ENCODE peak calls at places on chromosomes 11 and 22, in ten cellular contexts. U is small intestine, C is right lobe of liver, J is heart left ventricle, V is spleen, K is MM.1S, L is IMR-90, G is BE2C, P is OCI-LY7, Q is kidney epithelial cell. N is an unnamed sample.

GRCh38 chr11:6556139-6556949 is 47.1 kb downstream of the RRP8 start:
- DNase-seq in P (no peak), G (no peak), Q (no peak), C (no peak), U (peak; percentile 23), V (peak; percentile 35), J (no peak), L (no peak), K (no peak), N (no peak)

GRCh38 chr22:41563051-41563711 is 2.4 kb downstream of the CSDC2 start:
- DNase-seq in L (peak; percentile 85), K (no peak), J (no peak), G (peak; percentile 30), C (no peak), V (no peak), U (no peak), P (no peak), Q (peak; percentile 68), N (peak; percentile 77)

GRCh38 chr11:8717876-8718753 is 35.5 kb downstream of the RPL27A start:
- DNase-seq in C (peak; percentile 68), L (peak; percentile 97), K (no peak), U (peak; percentile 75), Q (peak; percentile 64), J (peak; percentile 42), V (no peak), P (no peak), G (no peak), N (peak; percentile 93)

GRCh38 chr11:11265994-11266606 is 87.0 kb downstream of the CSNK2A3 start:
- DNase-seq in G (peak; percentile 21), V (no peak), P (peak; percentile 74), J (no peak), U (peak; percentile 61), Q (no peak), K (peak; percentile 58), L (peak; percentile 3), C (no peak), N (peak; percentile 32)

GRCh38 chr11:47620836-47621378 is 21.5 kb downstream of the MTCH2 start:
- DNase-seq in Q (no peak), P (no peak), J (no peak), C (no peak), V (no peak), G (no peak), L (no peak), K (no peak), U (no peak), N (no peak)

GRCh38 chr11:119113716-119114115 is 6.6 kb downstream of the C2CD2L start:
- DNase-seq in G (no peak), C (no peak), L (no peak), Q (no peak), P (no peak), K (no peak), U (no peak), V (no peak), J (no peak), N (no peak)

GRCh38 chr11:75311858-75312288 is 39.6 kb downstream of the ARRB1 start:
- DNase-seq in P (no peak), U (peak; percentile 61), C (no peak), K (no peak), J (peak; percentile 90), L (peak; percentile 17), V (no peak), Q (no peak), G (peak; percentile 75), N (peak; percentile 23)

GRCh38 chr22:24325105-24325757 is 54.6 kb downstream of the SPECC1L start:
- DNase-seq in V (no peak), J (peak; percentile 36), K (peak; percentile 84), P (peak; percentile 79), G (peak; percentile 27), U (peak; percentile 63), Q (peak; percentile 59), L (peak; percentile 92), C (no peak), N (no peak)

GRCh38 chr22:20080445-20080775 is 369 bp downstream of the DGCR8 start:
- DNase-seq in L (peak; percentile 30), V (peak; percentile 94), P (peak; percentile 76), G (peak; percentile 77), Q (no peak), K (peak; percentile 73), C (peak; percentile 72), J (peak; percentile 59), U (peak; percentile 71), N (peak; percentile 73)

DNA sequence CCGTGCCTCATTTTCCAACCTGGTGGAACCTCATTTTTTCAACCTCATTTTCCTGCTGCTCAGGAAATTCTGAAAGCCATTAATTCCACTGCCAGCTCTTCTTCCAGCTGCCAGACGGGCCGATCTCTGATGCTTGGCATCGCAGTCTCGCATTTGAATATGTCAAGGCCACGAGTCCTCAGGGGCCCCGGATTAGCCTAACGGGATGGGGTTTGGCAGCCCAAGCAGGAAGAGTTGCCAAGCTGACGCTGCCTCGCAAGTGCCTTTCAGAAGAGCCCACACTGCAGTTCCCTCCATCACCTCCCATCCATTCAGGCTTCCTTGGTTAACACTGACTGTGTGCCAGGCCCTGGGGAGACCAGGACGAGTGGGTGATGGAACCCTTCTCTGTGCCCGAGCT is 8.7 kb downstream of the RASD2 start:
- DNase-seq in Q (no peak), U (no peak), L (no peak), G (no peak), P (no peak), C (no peak), K (no peak), V (no peak), J (peak; percentile 65), N (peak; percentile 71)
- H3K4me3 ChIP-seq in Q (no peak overlapping the region), U (no peak overlapping the region), L (no peak overlapping the region), G (no peak overlapping the region), P (no peak overlapping the region), C (no peak overlapping the region), K (no peak overlapping the region), V (no peak overlapping the region), J (no peak overlapping the region), N (no peak overlapping the region)

DNA sequence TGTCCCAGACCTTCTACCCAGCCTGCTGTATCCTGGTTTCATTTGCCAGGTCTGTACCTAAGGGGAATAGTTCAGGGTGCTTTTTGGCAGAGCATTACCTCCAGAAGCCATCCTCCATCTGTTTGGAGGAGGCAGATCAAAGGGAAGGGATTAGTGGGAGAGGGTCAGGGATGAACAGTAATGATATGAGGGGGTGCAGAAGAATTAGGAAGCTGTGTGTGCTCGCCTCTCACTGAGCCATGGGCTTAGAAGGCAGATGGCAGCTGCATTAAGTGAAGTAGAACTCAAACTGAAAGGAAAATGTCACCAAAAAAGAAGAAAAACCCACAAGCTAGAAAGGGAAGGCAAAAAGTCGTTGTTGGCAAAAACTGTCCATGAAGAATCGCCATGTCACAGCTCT is 46.7 kb downstream of the CEP164 start:
- DNase-seq in U (no peak), L (no peak), C (no peak), G (no peak), Q (no peak), K (no peak), V (no peak), P (no peak), J (no peak), N (no peak)
- H3K36me3 ChIP-seq in U (peaks cover 3% of the 10 kb centered on the region), L (peaks cover 54% of the 10 kb centered on the region), C (no peaks in the 10 kb centered on the region), G (peaks cover 25% of the 10 kb centered on the region), Q (no peaks in the 10 kb centered on the region), K (no peaks in the 10 kb centered on the region), V (peaks cover 56% of the 10 kb centered on the region), P (peaks cover 49% of the 10 kb centered on the region), J (no peaks in the 10 kb centered on the region), N (peaks cover 25% of the 10 kb centered on the region)

DNA sequence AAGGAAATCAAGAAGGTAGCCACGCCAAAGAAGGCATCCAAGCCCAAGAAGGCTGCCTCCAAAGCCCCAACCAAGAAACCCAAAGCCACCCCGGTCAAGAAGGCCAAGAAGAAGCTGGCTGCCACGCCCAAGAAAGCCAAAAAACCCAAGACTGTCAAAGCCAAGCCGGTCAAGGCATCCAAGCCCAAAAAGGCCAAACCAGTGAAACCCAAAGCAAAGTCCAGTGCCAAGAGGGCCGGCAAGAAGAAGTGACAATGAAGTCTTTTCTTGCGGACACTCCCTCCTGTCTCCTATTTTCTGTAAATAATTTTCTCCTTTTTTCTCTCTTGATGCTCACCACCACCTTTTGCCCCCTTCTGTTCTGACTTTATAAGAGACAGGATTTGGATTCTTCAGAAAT is 1.9 kb upstream of the GCAT start:
- DNase-seq in C (no peak), G (no peak), L (no peak), U (peak; percentile 36), Q (no peak), J (no peak), V (no peak), K (no peak), P (no peak), N (no peak)
- H3K4me3 ChIP-seq in C (peak overlapping the region; percentile 40), G (peak overlapping the region; percentile 96), L (peak overlapping the region; percentile 52), U (peak overlapping the region; percentile 21), Q (peak overlapping the region; percentile 26), J (peak overlapping the region; percentile 80), V (peak overlapping the region; percentile 42), K (no peak overlapping the region), P (no peak overlapping the region), N (no peak overlapping the region)

GRCh38 chr11:70365536-70365912 is 32.8 kb upstream of the CTTN start:
- DNase-seq in P (no peak), V (no peak), Q (no peak), U (no peak), G (no peak), C (no peak), K (no peak), L (no peak), J (no peak), N (no peak)

GRCh38 chr11:70367071-70367470 is 31.3 kb upstream of the CTTN start:
- DNase-seq in G (no peak), Q (no peak), J (no peak), P (no peak), V (no peak), C (no peak), U (no peak), K (no peak), L (peak; percentile 88), N (peak; percentile 31)

GRCh38 chr11:70364745-70365535 is 33.4 kb upstream of the CTTN start:
- DNase-seq in P (no peak), Q (no peak), U (peak; percentile 15), C (no peak), J (no peak), G (no peak), V (peak; percentile 76), L (no peak), K (no peak), N (no peak)

GRCh38 chr11:70360211-70360610 is 38.1 kb upstream of the CTTN start:
- DNase-seq in U (no peak), G (no peak), Q (no peak), K (no peak), C (no peak), J (no peak), L (no peak), V (no peak), P (no peak), N (no peak)

GRCh38 chr11:70364198-70364597 is 34.1 kb upstream of the CTTN start:
- DNase-seq in L (peak; percentile 31), K (no peak), U (no peak), V (no peak), Q (no peak), G (no peak), P (no peak), J (no peak), C (no peak), N (no peak)
- H3K36me3 ChIP-seq in L (peaks cover 32% of the 10 kb centered on the region), K (no peaks in the 10 kb centered on the region), U (peaks cover 11% of the 10 kb centered on the region), V (peaks cover 53% of the 10 kb centered on the region), Q (no peaks in the 10 kb centered on the region), G (peaks cover 21% of the 10 kb centered on the region), P (peaks cover 78% of the 10 kb centered on the region), J (no peaks in the 10 kb centered on the region), C (peaks cover 16% of the 10 kb centered on the region), N (peaks cover 67% of the 10 kb centered on the region)